ENCODE peak calls at places on chromosomes 6 and 20, in five cellular contexts. One of them, this sample, is unnamed.

GRCh38 chr6:160487116-160487515 is 138.9 kb downstream of the SLC22A3 start:
- DNase-seq in mesendoderm: no peak
- DNase-seq in IMR-90: no peak
- DNase-seq in neuronal stem cell: no peak
- DNase-seq in H9: no peak
- DNase-seq in this sample: no peak

GRCh38 chr6:53837875-53838806 is 43.3 kb downstream of the LRRC1 start:
- DNase-seq in mesendoderm: no peak
- DNase-seq in H9: no peak
- DNase-seq in IMR-90: peak; percentile 22
- DNase-seq in neuronal stem cell: peak; percentile 58
- DNase-seq in this sample: no peak

GRCh38 chr6:79544939-79545450 is 7.8 kb upstream of the LCA5 start:
- DNase-seq in IMR-90: peak; percentile 99
- DNase-seq in neuronal stem cell: peak; percentile 84
- DNase-seq in H9: peak; percentile 95
- DNase-seq in mesendoderm: peak; percentile 100
- DNase-seq in this sample: peak; percentile 83

GRCh38 chr20:58749098-58749766 is 56.6 kb downstream of the NPEPL1 start:
- DNase-seq in mesendoderm: no peak
- DNase-seq in H9: no peak
- DNase-seq in neuronal stem cell: no peak
- DNase-seq in IMR-90: no peak
- DNase-seq in this sample: no peak

GRCh38 chr6:108117427-108118358 is 43.2 kb upstream of the OSTM1 start:
- DNase-seq in mesendoderm: peak; percentile 72
- DNase-seq in IMR-90: peak; percentile 21
- DNase-seq in H9: peak; percentile 71
- DNase-seq in neuronal stem cell: peak; percentile 31
- DNase-seq in this sample: peak; percentile 81

GRCh38 chr6:10266061-10266460 is 148.8 kb downstream of the TFAP2A start:
- DNase-seq in IMR-90: no peak
- DNase-seq in H9: no peak
- DNase-seq in neuronal stem cell: no peak
- DNase-seq in mesendoderm: no peak
- DNase-seq in this sample: no peak

GRCh38 chr20:25324412-25324811 is 66.2 kb downstream of the ABHD12 start:
- DNase-seq in H9: peak; percentile 20
- DNase-seq in mesendoderm: no peak
- DNase-seq in IMR-90: no peak
- DNase-seq in neuronal stem cell: no peak
- DNase-seq in this sample: no peak

GRCh38 chr6:641225-641985 is 15.5 kb downstream of the HUS1B start:
- DNase-seq in IMR-90: no peak
- DNase-seq in neuronal stem cell: no peak
- DNase-seq in mesendoderm: no peak
- DNase-seq in H9: no peak
- DNase-seq in this sample: no peak

GRCh38 chr6:49550413-49551125 is at the start of gene C6orf141:
- DNase-seq in mesendoderm: peak; percentile 83
- DNase-seq in IMR-90: no peak
- DNase-seq in H9: peak; percentile 90
- DNase-seq in neuronal stem cell: peak; percentile 76
- DNase-seq in this sample: peak; percentile 81

GRCh38 chr6:30682181-30683117 is 4.0 kb downstream of the PPP1R18 start:
- DNase-seq in mesendoderm: peak; percentile 92
- DNase-seq in IMR-90: peak; percentile 95
- DNase-seq in H9: peak; percentile 54
- DNase-seq in neuronal stem cell: no peak
- DNase-seq in this sample: no peak

GRCh38 chr20:63911171-63911570 is 16.2 kb downstream of the DNAJC5 start:
- DNase-seq in H9: no peak
- DNase-seq in neuronal stem cell: no peak
- DNase-seq in mesendoderm: no peak
- DNase-seq in IMR-90: peak; percentile 50
- DNase-seq in this sample: no peak

GRCh38 chr6:116648161-116648560 is 20.4 kb downstream of the ZUP1 start:
- DNase-seq in mesendoderm: no peak
- DNase-seq in neuronal stem cell: no peak
- DNase-seq in IMR-90: peak; percentile 51
- DNase-seq in H9: no peak
- DNase-seq in this sample: no peak

GRCh38 chr6:153662982-153663381 is 376.1 kb upstream of the OPRM1 start:
- DNase-seq in neuronal stem cell: no peak
- DNase-seq in mesendoderm: peak; percentile 2
- DNase-seq in H9: no peak
- DNase-seq in IMR-90: no peak
- DNase-seq in this sample: no peak

GRCh38 chr6:14877758-14878157 is 368.1 kb upstream of the JARID2 start:
- DNase-seq in mesendoderm: no peak
- DNase-seq in H9: no peak
- DNase-seq in IMR-90: no peak
- DNase-seq in neuronal stem cell: no peak
- DNase-seq in this sample: no peak
- H2BK120ac ChIP-seq in mesendoderm: no peak overlapping the region
- H2BK120ac ChIP-seq in H9: no peak overlapping the region
- H2BK120ac ChIP-seq in IMR-90: peak overlapping the region; percentile 99
- H2BK120ac ChIP-seq in neuronal stem cell: no peak overlapping the region
- H2BK120ac ChIP-seq in this sample: no peak overlapping the region

GRCh38 chr20:37340998-37341397 is 4.9 kb upstream of the SRC start:
- DNase-seq in IMR-90: no peak
- DNase-seq in H9: no peak
- DNase-seq in neuronal stem cell: no peak
- DNase-seq in mesendoderm: no peak
- DNase-seq in this sample: no peak
- H2BK120ac ChIP-seq in IMR-90: no peak overlapping the region
- H2BK120ac ChIP-seq in H9: no peak overlapping the region
- H2BK120ac ChIP-seq in neuronal stem cell: no peak overlapping the region
- H2BK120ac ChIP-seq in mesendoderm: no peak overlapping the region
- H2BK120ac ChIP-seq in this sample: no peak overlapping the region

DNA sequence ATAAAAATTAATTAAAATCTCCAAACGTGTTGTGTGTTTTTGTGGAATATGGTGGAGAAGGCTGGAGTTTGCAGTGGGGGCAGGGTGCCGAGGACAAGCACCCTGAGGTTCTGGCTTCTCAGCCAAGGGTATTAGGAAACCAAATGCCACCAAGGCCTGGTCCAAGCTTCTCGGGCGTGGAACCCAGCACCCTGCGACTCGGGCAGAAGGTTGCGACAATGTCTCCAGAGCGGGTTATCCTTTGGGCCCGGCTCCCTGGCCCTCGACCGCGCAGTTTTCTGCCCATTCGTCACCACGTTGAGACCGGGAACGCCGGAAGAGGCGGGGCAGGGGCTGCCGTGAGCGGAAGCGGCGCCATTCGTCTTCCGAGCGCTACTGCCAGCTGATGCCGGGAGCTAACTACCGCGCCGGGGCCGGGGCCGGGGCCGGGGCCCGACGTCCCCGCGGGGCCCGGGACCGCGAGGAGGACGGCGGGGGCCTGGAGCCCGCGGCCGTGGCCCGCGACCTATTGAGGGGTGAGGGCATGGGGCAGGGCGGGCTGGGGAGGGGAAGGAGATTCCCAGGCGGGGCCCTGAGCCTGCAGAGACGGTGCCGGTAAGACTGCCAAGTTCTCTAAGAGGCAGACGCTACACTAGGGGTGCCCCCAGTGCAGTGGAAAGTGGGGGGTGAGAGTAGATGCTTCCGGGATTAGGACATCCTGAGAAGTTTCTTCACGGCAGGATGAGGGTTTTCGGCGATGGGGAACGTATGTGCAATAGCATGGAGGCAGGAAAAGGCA is at the start of gene RRP36:
- DNase-seq in mesendoderm: peak; percentile 86
- DNase-seq in IMR-90: peak; percentile 58
- DNase-seq in neuronal stem cell: peak; percentile 61
- DNase-seq in H9: peak; percentile 82
- DNase-seq in this sample: peak; percentile 84
- H2BK120ac ChIP-seq in mesendoderm: peak within 1 kb of the TSS; percentile 85
- H2BK120ac ChIP-seq in IMR-90: peak within 1 kb of the TSS; percentile 74
- H2BK120ac ChIP-seq in neuronal stem cell: peak within 1 kb of the TSS; percentile 69
- H2BK120ac ChIP-seq in H9: no peak within 1 kb of the TSS
- H2BK120ac ChIP-seq in this sample: peak within 1 kb of the TSS; percentile 83

DNA sequence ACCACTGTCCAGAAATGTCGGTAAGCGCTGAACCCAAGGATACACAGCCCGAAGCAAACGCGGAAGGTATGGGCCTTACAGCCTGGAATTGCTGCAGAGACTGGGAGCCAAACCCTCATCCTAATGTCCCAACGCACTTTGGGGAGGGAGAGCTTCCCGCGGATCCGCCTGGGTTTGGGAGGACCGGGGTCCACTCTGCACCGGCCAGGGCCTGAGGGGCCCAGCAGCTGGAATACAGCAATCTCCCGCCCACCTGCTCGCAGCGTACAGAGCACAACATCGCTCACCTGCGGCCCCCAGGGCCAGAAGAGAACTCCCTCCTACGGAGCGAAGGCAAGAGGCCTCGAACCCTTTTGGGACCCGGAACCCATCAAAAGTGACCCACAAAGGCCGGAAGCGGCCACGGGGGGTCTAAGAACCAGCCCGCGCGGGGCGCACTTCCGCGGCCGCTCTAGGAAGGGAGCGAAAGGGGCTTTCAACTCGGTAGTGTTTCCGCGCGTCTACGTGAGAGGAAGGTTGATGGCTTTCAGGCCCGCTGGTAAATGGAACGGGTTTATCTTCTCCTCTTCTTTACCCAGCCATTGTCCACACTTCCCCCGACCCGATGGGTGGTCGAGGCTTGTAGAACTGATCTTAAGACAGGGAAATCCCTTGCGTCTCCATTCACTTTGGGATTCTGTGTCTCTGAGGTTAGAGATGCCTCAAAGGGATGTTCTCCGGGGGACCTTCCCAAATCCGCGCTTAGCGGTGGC is at the start of gene ZSCAN12:
- DNase-seq in IMR-90: peak; percentile 89
- DNase-seq in H9: peak; percentile 84
- DNase-seq in neuronal stem cell: peak; percentile 84
- DNase-seq in mesendoderm: peak; percentile 94
- DNase-seq in this sample: peak; percentile 62
- H2BK120ac ChIP-seq in IMR-90: peak within 1 kb of the TSS; percentile 89
- H2BK120ac ChIP-seq in H9: no peak within 1 kb of the TSS
- H2BK120ac ChIP-seq in neuronal stem cell: no peak within 1 kb of the TSS
- H2BK120ac ChIP-seq in mesendoderm: peak within 1 kb of the TSS; percentile 8
- H2BK120ac ChIP-seq in this sample: peak within 1 kb of the TSS; percentile 34

GRCh38 chr6:16239090-16239797 is 857 bp downstream of the GMPR start:
- DNase-seq in neuronal stem cell: no peak
- DNase-seq in IMR-90: peak; percentile 44
- DNase-seq in mesendoderm: peak; percentile 73
- DNase-seq in H9: no peak
- DNase-seq in this sample: no peak
- H2BK120ac ChIP-seq in neuronal stem cell: no peak overlapping the region
- H2BK120ac ChIP-seq in IMR-90: peak overlapping the region; percentile 1
- H2BK120ac ChIP-seq in mesendoderm: no peak overlapping the region
- H2BK120ac ChIP-seq in H9: no peak overlapping the region
- H2BK120ac ChIP-seq in this sample: no peak overlapping the region

DNA sequence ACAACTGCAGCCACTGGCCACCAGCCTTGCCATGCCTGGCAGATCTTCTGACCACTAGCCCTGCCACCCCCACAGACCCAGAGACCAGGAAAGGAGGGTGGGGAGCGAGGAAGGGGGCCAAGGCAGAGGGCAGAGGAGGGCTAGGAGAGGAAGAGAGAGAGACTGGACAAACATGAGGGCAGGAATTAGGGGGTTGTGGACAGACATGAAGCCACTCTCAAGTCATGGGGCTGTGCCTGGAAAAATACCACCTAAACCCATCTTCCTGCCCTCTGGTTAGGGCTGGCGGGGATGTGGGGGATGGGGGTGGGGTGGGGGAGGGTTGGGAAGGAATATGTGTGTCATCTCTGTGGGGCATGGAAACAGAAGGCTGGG is 1.4 kb upstream of the SLC29A1 start:
- DNase-seq in neuronal stem cell: no peak
- DNase-seq in mesendoderm: no peak
- DNase-seq in H9: no peak
- DNase-seq in IMR-90: no peak
- DNase-seq in this sample: no peak
- H2BK120ac ChIP-seq in neuronal stem cell: no peak overlapping the region
- H2BK120ac ChIP-seq in mesendoderm: no peak overlapping the region
- H2BK120ac ChIP-seq in H9: no peak overlapping the region
- H2BK120ac ChIP-seq in IMR-90: no peak overlapping the region
- H2BK120ac ChIP-seq in this sample: peak overlapping the region; percentile 40

GRCh38 chr6:15218401-15218800 is 27.5 kb upstream of the JARID2 start:
- DNase-seq in IMR-90: no peak
- DNase-seq in neuronal stem cell: no peak
- DNase-seq in H9: no peak
- DNase-seq in mesendoderm: no peak
- DNase-seq in this sample: no peak
- H2BK120ac ChIP-seq in IMR-90: no peak overlapping the region
- H2BK120ac ChIP-seq in neuronal stem cell: no peak overlapping the region
- H2BK120ac ChIP-seq in H9: no peak overlapping the region
- H2BK120ac ChIP-seq in mesendoderm: no peak overlapping the region
- H2BK120ac ChIP-seq in this sample: no peak overlapping the region

DNA sequence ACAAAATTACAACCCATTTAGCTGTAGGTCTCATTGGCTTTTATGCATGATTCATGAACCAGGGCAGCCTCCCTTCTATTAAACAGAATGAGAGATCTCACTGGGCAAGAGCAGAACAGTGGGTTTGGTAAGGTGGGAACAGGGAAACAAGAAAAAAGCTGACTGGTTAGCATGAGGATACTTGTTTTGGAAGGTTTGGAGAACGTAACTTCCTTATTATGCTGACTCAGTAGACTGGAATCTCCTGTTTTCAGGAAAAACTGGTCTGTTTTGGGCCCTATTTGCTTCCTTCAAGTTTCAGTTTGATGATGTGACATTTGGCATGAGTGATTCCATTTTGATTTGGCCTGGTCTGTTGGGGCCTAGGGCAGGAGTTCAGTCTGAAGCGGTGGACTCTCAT is 172.0 kb downstream of the MYLK4 start:
- DNase-seq in IMR-90: peak; percentile 34
- DNase-seq in neuronal stem cell: no peak
- DNase-seq in mesendoderm: peak; percentile 18
- DNase-seq in H9: no peak
- DNase-seq in this sample: no peak
- H2BK120ac ChIP-seq in IMR-90: peak overlapping the region; percentile 55
- H2BK120ac ChIP-seq in neuronal stem cell: no peak overlapping the region
- H2BK120ac ChIP-seq in mesendoderm: no peak overlapping the region
- H2BK120ac ChIP-seq in H9: no peak overlapping the region
- H2BK120ac ChIP-seq in this sample: no peak overlapping the region

GRCh38 chr6:85749236-85749635 is 106.5 kb upstream of the SYNCRIP start:
- DNase-seq in mesendoderm: no peak
- DNase-seq in neuronal stem cell: no peak
- DNase-seq in IMR-90: no peak
- DNase-seq in H9: no peak
- DNase-seq in this sample: no peak

GRCh38 chr6:85751374-85752055 is 108.8 kb upstream of the SYNCRIP start:
- DNase-seq in H9: no peak
- DNase-seq in neuronal stem cell: no peak
- DNase-seq in IMR-90: no peak
- DNase-seq in mesendoderm: no peak
- DNase-seq in this sample: no peak

GRCh38 chr6:85747093-85747492 is 104.4 kb upstream of the SYNCRIP start:
- DNase-seq in neuronal stem cell: no peak
- DNase-seq in IMR-90: peak; percentile 50
- DNase-seq in H9: no peak
- DNase-seq in mesendoderm: no peak
- DNase-seq in this sample: no peak

GRCh38 chr6:85744571-85744970 is 101.9 kb upstream of the SYNCRIP start:
- DNase-seq in neuronal stem cell: no peak
- DNase-seq in IMR-90: no peak
- DNase-seq in H9: no peak
- DNase-seq in mesendoderm: no peak
- DNase-seq in this sample: no peak

GRCh38 chr6:85747654-85748053 is 105.0 kb upstream of the SYNCRIP start:
- DNase-seq in neuronal stem cell: no peak
- DNase-seq in H9: no peak
- DNase-seq in mesendoderm: no peak
- DNase-seq in IMR-90: peak; percentile 84
- DNase-seq in this sample: no peak
- H2BK120ac ChIP-seq in neuronal stem cell: no peak overlapping the region
- H2BK120ac ChIP-seq in H9: no peak overlapping the region
- H2BK120ac ChIP-seq in mesendoderm: no peak overlapping the region
- H2BK120ac ChIP-seq in IMR-90: no peak overlapping the region
- H2BK120ac ChIP-seq in this sample: no peak overlapping the region

This sample was measured in H1.